ENCODE peak calls at places on chromosomes 5 and 9, in ten cellular contexts. W is transverse colon, S is PC-9, Q is IMR-90, D is progenitor cell of endocrine pancreas, V is heart right ventricle, O is GM23338, X is psoas muscle, Y is cardiac fibroblast, A is omental fat pad. U is an unnamed sample.

GRCh38 chr9:136881691-136882108 is 4.6 kb upstream of the TRAF2 start:
- DNase-seq in W (peak), S (peak), Q (peak), D (no peak), V (peak), O (no peak), X (no peak), Y (peak), A (no peak), U (no peak)

GRCh38 chr5:134151723-134152122 is 25.0 kb downstream of the SKP1 start:
- DNase-seq in W (no peak), S (no peak), Q (no peak), D (no peak), V (no peak), O (no peak), X (no peak), Y (no peak), A (no peak), U (no peak)

GRCh38 chr9:16627967-16628366 is 242.5 kb downstream of the BNC2 start:
- DNase-seq in W (no peak), S (no peak), Q (peak), D (no peak), V (peak), O (no peak), X (no peak), Y (peak), A (no peak), U (peak)

GRCh38 chr5:139805545-139805944 is 9.9 kb downstream of the PSD2 start:
- DNase-seq in W (no peak), S (no peak), Q (no peak), D (no peak), V (no peak), O (no peak), X (no peak), Y (no peak), A (no peak), U (no peak)

GRCh38 chr5:131459216-131459615 is 175.8 kb downstream of the RAPGEF6 start:
- DNase-seq in W (no peak), S (no peak), Q (no peak), D (no peak), V (no peak), O (no peak), X (no peak), Y (no peak), A (no peak), U (no peak)

GRCh38 chr5:172370648-172371248 is 83.6 kb downstream of the SH3PXD2B start:
- DNase-seq in W (no peak), S (no peak), Q (peak), D (no peak), V (no peak), O (peak), X (no peak), Y (peak), A (peak), U (peak)

GRCh38 chr9:137320555-137321384 is 18.7 kb upstream of the NRARP start:
- DNase-seq in W (peak), S (no peak), Q (no peak), D (no peak), V (no peak), O (peak), X (peak), Y (no peak), A (peak), U (no peak)

GRCh38 chr5:88671808-88672499 is 211.0 kb downstream of the MEF2C start:
- DNase-seq in W (no peak), S (no peak), Q (no peak), D (no peak), V (no peak), O (peak), X (no peak), Y (no peak), A (no peak), U (no peak)

GRCh38 chr5:25345240-25345771 is 700.5 kb upstream of the CDH10 start:
- DNase-seq in W (no peak), S (no peak), Q (no peak), D (no peak), V (no peak), O (peak), X (no peak), Y (no peak), A (no peak), U (no peak)

GRCh38 chr9:116369706-116370105 is 216.1 kb downstream of the PAPPA start:
- DNase-seq in W (no peak), S (no peak), Q (no peak), D (no peak), V (no peak), O (no peak), X (no peak), Y (no peak), A (no peak), U (no peak)

GRCh38 chr5:101364469-101364868 is 461.4 kb upstream of the ST8SIA4 start:
- DNase-seq in W (no peak), S (no peak), Q (no peak), D (no peak), V (no peak), O (no peak), X (no peak), Y (no peak), A (no peak), U (peak)

GRCh38 chr5:66440202-66440680 is 156.0 kb upstream of the MAST4 start:
- DNase-seq in W (no peak), S (no peak), Q (peak), D (no peak), V (peak), O (no peak), X (no peak), Y (peak), A (no peak), U (peak)

DNA sequence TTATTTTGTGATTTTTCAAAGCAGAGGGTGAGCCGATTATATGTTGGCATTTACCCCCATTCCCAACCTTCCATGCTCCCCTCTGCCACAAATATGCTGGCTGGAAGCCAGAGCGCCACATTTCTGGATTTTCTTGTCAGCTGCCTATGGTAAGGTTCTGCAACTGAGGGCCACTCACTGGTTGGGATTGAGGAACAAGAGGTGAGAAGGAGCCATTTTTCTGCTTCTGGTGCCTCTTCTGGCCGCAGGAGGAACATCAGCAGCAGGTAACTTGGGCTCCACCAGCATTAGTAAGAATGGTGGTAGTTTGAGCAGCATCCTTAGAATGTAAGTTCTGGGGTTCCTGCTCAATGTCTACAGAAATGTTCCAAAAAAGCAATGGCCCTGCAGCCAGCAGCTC is 159.5 kb upstream of the MAST4 start:
- DNase-seq in W (no peak), S (peak), Q (no peak), D (no peak), V (no peak), O (peak), X (no peak), Y (no peak), A (no peak), U (no peak)
- TF ChIP-seq CTCF in W (no peak), S (peak), Q (peak), D (peak), V (peak), O (peak), X (no peak), Y (peak), A (no peak), U (no peak)

DNA sequence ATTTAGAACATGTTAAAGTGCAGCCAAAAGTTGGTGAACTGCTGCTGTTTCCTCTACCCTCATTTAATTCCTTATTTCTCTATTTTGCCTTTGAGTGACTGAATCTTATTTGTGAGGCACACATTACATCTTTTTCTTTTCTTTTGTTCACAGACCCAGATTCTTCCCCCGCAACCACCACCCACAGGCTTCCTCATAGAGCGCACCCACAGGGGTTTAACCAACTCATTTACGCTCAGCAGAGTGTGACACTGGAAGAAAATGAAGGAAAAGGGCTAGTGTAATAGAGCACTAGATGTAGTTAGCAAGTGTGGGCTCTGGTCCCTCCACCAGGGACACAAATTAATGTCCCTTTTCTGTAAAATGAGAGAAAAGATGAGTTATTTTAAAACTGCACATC is 200.7 kb downstream of the PARP8 start:
- DNase-seq in W (no peak), S (no peak), Q (no peak), D (no peak), V (no peak), O (no peak), X (no peak), Y (no peak), A (no peak), U (no peak)
- TF ChIP-seq CTCF in W (no peak), S (no peak), Q (no peak), D (no peak), V (no peak), O (no peak), X (no peak), Y (no peak), A (no peak), U (no peak)

GRCh38 chr5:149441986-149442385 is 62.9 kb upstream of the IL17B start:
- DNase-seq in W (no peak), S (no peak), Q (no peak), D (no peak), V (no peak), O (no peak), X (no peak), Y (no peak), A (no peak), U (no peak)

GRCh38 chr5:149442563-149443182 is 63.6 kb upstream of the IL17B start:
- DNase-seq in W (peak), S (peak), Q (peak), D (peak), V (peak), O (peak), X (peak), Y (peak), A (peak), U (peak)

GRCh38 chr5:149441194-149441753 is 62.2 kb upstream of the IL17B start:
- DNase-seq in W (no peak), S (no peak), Q (no peak), D (no peak), V (no peak), O (no peak), X (no peak), Y (no peak), A (no peak), U (no peak)

GRCh38 chr5:149445343-149445738 is 66.2 kb upstream of the IL17B start:
- DNase-seq in W (no peak), S (no peak), Q (no peak), D (no peak), V (no peak), O (no peak), X (no peak), Y (no peak), A (no peak), U (no peak)

DNA sequence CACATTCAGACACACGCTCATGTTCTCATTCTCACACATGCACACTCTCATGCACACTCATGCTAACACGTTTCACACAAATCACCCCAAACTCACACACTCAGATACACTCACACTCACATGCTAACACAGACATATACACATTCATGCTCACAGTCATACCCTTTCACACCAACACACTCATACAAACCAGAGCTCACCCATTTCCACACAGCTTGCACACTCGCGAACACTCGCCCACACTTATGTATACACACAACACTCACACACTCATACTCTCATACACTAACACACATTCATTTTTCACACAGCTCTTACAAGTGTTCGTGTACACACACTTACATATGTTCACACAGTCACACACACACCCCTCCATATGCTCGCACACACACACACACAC is 64.1 kb upstream of the IL17B start:
- DNase-seq in W (no peak), S (no peak), Q (no peak), D (no peak), V (no peak), O (no peak), X (no peak), Y (no peak), A (no peak), U (no peak)
- TF ChIP-seq CTCF in W (no peak), S (no peak), Q (no peak), D (no peak), V (no peak), O (no peak), X (no peak), Y (no peak), A (no peak), U (no peak)

GRCh38 chr9:134640491-134641172 is 971 bp upstream of the COL5A1 start:
- DNase-seq in W (no peak), S (no peak), Q (no peak), D (no peak), V (no peak), O (no peak), X (no peak), Y (no peak), A (no peak), U (no peak)

GRCh38 chr9:134642385-134643181 is 980 bp downstream of the COL5A1 start:
- DNase-seq in W (peak), S (peak), Q (peak), D (no peak), V (peak), O (peak), X (peak), Y (peak), A (no peak), U (peak)

GRCh38 chr9:134641989-134642384 is 384 bp downstream of the COL5A1 start:
- DNase-seq in W (no peak), S (no peak), Q (no peak), D (no peak), V (no peak), O (no peak), X (no peak), Y (no peak), A (no peak), U (no peak)

GRCh38 chr9:134639994-134640393 is 1.6 kb upstream of the COL5A1 start:
- DNase-seq in W (no peak), S (no peak), Q (no peak), D (no peak), V (no peak), O (no peak), X (no peak), Y (no peak), A (no peak), U (no peak)

GRCh38 chr9:134641173-134641985 is at the start of gene COL5A1:
- DNase-seq in W (peak), S (peak), Q (peak), D (peak), V (peak), O (peak), X (peak), Y (peak), A (no peak), U (peak)
- TF ChIP-seq CTCF in W (peak), S (no peak), Q (no peak), D (peak), V (peak), O (no peak), X (peak), Y (no peak), A (no peak), U (no peak)

GRCh38 chr5:77366717-77367500 is 125.2 kb downstream of the WDR41 start:
- DNase-seq in W (no peak), S (no peak), Q (no peak), D (no peak), V (no peak), O (peak), X (no peak), Y (no peak), A (no peak), U (no peak)
- TF ChIP-seq CTCF in W (no peak), S (no peak), Q (no peak), D (peak), V (no peak), O (peak), X (no peak), Y (no peak), A (no peak), U (no peak)

GRCh38 chr5:169880012-169880673 is 100.2 kb downstream of the INSYN2B start:
- DNase-seq in W (no peak), S (no peak), Q (no peak), D (no peak), V (no peak), O (no peak), X (no peak), Y (no peak), A (no peak), U (no peak)
- TF ChIP-seq CTCF in W (no peak), S (no peak), Q (no peak), D (no peak), V (no peak), O (no peak), X (no peak), Y (no peak), A (no peak), U (no peak)